ENCODE peak calls at places on chromosomes 6 and 20, in four cellular contexts. One of them, this sample, is unnamed.

GRCh38 chr6:34791164-34791841 is 580 bp upstream of the BLTP3A start:
- DNase-seq in T-helper 17 cell: peak; percentile 18
- DNase-seq in activated CD8-positive, alpha-beta memory T cell treated with anti-CD3 and anti-CD28 coated beads, Interleukin-2, amount 50 U/mL, for 48 hours: peak; percentile 77
- DNase-seq in HTR-8/SVneo: peak; percentile 57
- DNase-seq in this sample: no peak

GRCh38 chr6:132063204-132063603 is 112.0 kb upstream of the CCN2 start:
- DNase-seq in T-helper 17 cell: no peak
- DNase-seq in activated CD8-positive, alpha-beta memory T cell treated with anti-CD3 and anti-CD28 coated beads, Interleukin-2, amount 50 U/mL, for 48 hours: no peak
- DNase-seq in HTR-8/SVneo: no peak
- DNase-seq in this sample: no peak

GRCh38 chr6:26033132-26033941 is 53.9 kb upstream of the HFE start:
- DNase-seq in T-helper 17 cell: peak; percentile 46
- DNase-seq in activated CD8-positive, alpha-beta memory T cell treated with anti-CD3 and anti-CD28 coated beads, Interleukin-2, amount 50 U/mL, for 48 hours: peak; percentile 86
- DNase-seq in HTR-8/SVneo: peak; percentile 91
- DNase-seq in this sample: no peak

GRCh38 chr6:156658186-156658585 is 119.0 kb upstream of the ARID1B start:
- DNase-seq in T-helper 17 cell: no peak
- DNase-seq in activated CD8-positive, alpha-beta memory T cell treated with anti-CD3 and anti-CD28 coated beads, Interleukin-2, amount 50 U/mL, for 48 hours: no peak
- DNase-seq in HTR-8/SVneo: no peak
- DNase-seq in this sample: no peak

GRCh38 chr6:4880373-4880762 is 104.2 kb downstream of the CDYL start:
- DNase-seq in T-helper 17 cell: no peak
- DNase-seq in activated CD8-positive, alpha-beta memory T cell treated with anti-CD3 and anti-CD28 coated beads, Interleukin-2, amount 50 U/mL, for 48 hours: no peak
- DNase-seq in HTR-8/SVneo: no peak
- DNase-seq in this sample: no peak

GRCh38 chr6:167979436-167980090 is 17.9 kb upstream of the KIF25 start:
- DNase-seq in T-helper 17 cell: no peak
- DNase-seq in activated CD8-positive, alpha-beta memory T cell treated with anti-CD3 and anti-CD28 coated beads, Interleukin-2, amount 50 U/mL, for 48 hours: no peak
- DNase-seq in HTR-8/SVneo: no peak
- DNase-seq in this sample: no peak

GRCh38 chr6:34531580-34532201 is 24.4 kb downstream of the SPDEF start:
- DNase-seq in T-helper 17 cell: peak; percentile 33
- DNase-seq in activated CD8-positive, alpha-beta memory T cell treated with anti-CD3 and anti-CD28 coated beads, Interleukin-2, amount 50 U/mL, for 48 hours: no peak
- DNase-seq in HTR-8/SVneo: no peak
- DNase-seq in this sample: no peak

GRCh38 chr6:167575201-167575696 is 250.4 kb downstream of the TTLL2 start:
- DNase-seq in T-helper 17 cell: no peak
- DNase-seq in activated CD8-positive, alpha-beta memory T cell treated with anti-CD3 and anti-CD28 coated beads, Interleukin-2, amount 50 U/mL, for 48 hours: no peak
- DNase-seq in HTR-8/SVneo: no peak
- DNase-seq in this sample: peak; percentile 71

GRCh38 chr6:90294614-90294988 is 2.0 kb downstream of the BACH2 start:
- DNase-seq in T-helper 17 cell: no peak
- DNase-seq in activated CD8-positive, alpha-beta memory T cell treated with anti-CD3 and anti-CD28 coated beads, Interleukin-2, amount 50 U/mL, for 48 hours: peak; percentile 74
- DNase-seq in HTR-8/SVneo: no peak
- DNase-seq in this sample: no peak

GRCh38 chr20:43949741-43950618 is 35.3 kb downstream of the TOX2 start:
- DNase-seq in T-helper 17 cell: peak; percentile 59
- DNase-seq in activated CD8-positive, alpha-beta memory T cell treated with anti-CD3 and anti-CD28 coated beads, Interleukin-2, amount 50 U/mL, for 48 hours: peak; percentile 82
- DNase-seq in HTR-8/SVneo: no peak
- DNase-seq in this sample: no peak

GRCh38 chr20:1369970-1370369 is 22.9 kb downstream of the FKBP1A start:
- DNase-seq in T-helper 17 cell: no peak
- DNase-seq in activated CD8-positive, alpha-beta memory T cell treated with anti-CD3 and anti-CD28 coated beads, Interleukin-2, amount 50 U/mL, for 48 hours: no peak
- DNase-seq in HTR-8/SVneo: no peak
- DNase-seq in this sample: no peak

GRCh38 chr6:162119349-162119748 is 608.2 kb downstream of the PRKN start:
- DNase-seq in T-helper 17 cell: no peak
- DNase-seq in activated CD8-positive, alpha-beta memory T cell treated with anti-CD3 and anti-CD28 coated beads, Interleukin-2, amount 50 U/mL, for 48 hours: no peak
- DNase-seq in HTR-8/SVneo: no peak
- DNase-seq in this sample: no peak

GRCh38 chr20:9287826-9288225 is 218.9 kb downstream of the PLCB4 start:
- DNase-seq in T-helper 17 cell: no peak
- DNase-seq in activated CD8-positive, alpha-beta memory T cell treated with anti-CD3 and anti-CD28 coated beads, Interleukin-2, amount 50 U/mL, for 48 hours: no peak
- DNase-seq in HTR-8/SVneo: no peak
- DNase-seq in this sample: no peak

GRCh38 chr6:10558575-10558974 is 37.4 kb downstream of the GCNT2 start:
- DNase-seq in T-helper 17 cell: no peak
- DNase-seq in activated CD8-positive, alpha-beta memory T cell treated with anti-CD3 and anti-CD28 coated beads, Interleukin-2, amount 50 U/mL, for 48 hours: no peak
- DNase-seq in HTR-8/SVneo: no peak
- DNase-seq in this sample: no peak

GRCh38 chr20:15895126-15895525 is 678.1 kb downstream of the KIF16B start:
- DNase-seq in T-helper 17 cell: no peak
- DNase-seq in activated CD8-positive, alpha-beta memory T cell treated with anti-CD3 and anti-CD28 coated beads, Interleukin-2, amount 50 U/mL, for 48 hours: no peak
- DNase-seq in HTR-8/SVneo: no peak
- DNase-seq in this sample: no peak

GRCh38 chr20:24991897-24992419 is 593 bp downstream of the APMAP start:
- DNase-seq in T-helper 17 cell: no peak
- DNase-seq in activated CD8-positive, alpha-beta memory T cell treated with anti-CD3 and anti-CD28 coated beads, Interleukin-2, amount 50 U/mL, for 48 hours: peak; percentile 65
- DNase-seq in HTR-8/SVneo: peak; percentile 17
- DNase-seq in this sample: no peak

GRCh38 chr20:60057866-60058807 is 99.9 kb downstream of the CDH26 start:
- DNase-seq in T-helper 17 cell: no peak
- DNase-seq in activated CD8-positive, alpha-beta memory T cell treated with anti-CD3 and anti-CD28 coated beads, Interleukin-2, amount 50 U/mL, for 48 hours: peak; percentile 62
- DNase-seq in HTR-8/SVneo: no peak
- DNase-seq in this sample: peak; percentile 82

GRCh38 chr6:137486388-137486787 is 7.8 kb downstream of the OLIG3 start:
- DNase-seq in T-helper 17 cell: no peak
- DNase-seq in activated CD8-positive, alpha-beta memory T cell treated with anti-CD3 and anti-CD28 coated beads, Interleukin-2, amount 50 U/mL, for 48 hours: no peak
- DNase-seq in HTR-8/SVneo: no peak
- DNase-seq in this sample: no peak

GRCh38 chr6:41591859-41592502 is 45.8 kb downstream of the FOXP4 start:
- DNase-seq in T-helper 17 cell: peak; percentile 61
- DNase-seq in activated CD8-positive, alpha-beta memory T cell treated with anti-CD3 and anti-CD28 coated beads, Interleukin-2, amount 50 U/mL, for 48 hours: peak; percentile 92
- DNase-seq in HTR-8/SVneo: peak; percentile 87
- DNase-seq in this sample: peak; percentile 90

GRCh38 chr20:40390654-40391053 is 298.4 kb downstream of the MAFB start:
- DNase-seq in T-helper 17 cell: no peak
- DNase-seq in activated CD8-positive, alpha-beta memory T cell treated with anti-CD3 and anti-CD28 coated beads, Interleukin-2, amount 50 U/mL, for 48 hours: no peak
- DNase-seq in HTR-8/SVneo: no peak
- DNase-seq in this sample: no peak

GRCh38 chr20:48818481-48818987 is 9.3 kb downstream of the PREX1 start:
- DNase-seq in T-helper 17 cell: no peak
- DNase-seq in activated CD8-positive, alpha-beta memory T cell treated with anti-CD3 and anti-CD28 coated beads, Interleukin-2, amount 50 U/mL, for 48 hours: no peak
- DNase-seq in HTR-8/SVneo: no peak
- DNase-seq in this sample: no peak

GRCh38 chr6:167113935-167114910 is 8.7 kb upstream of the CCR6 start:
- DNase-seq in T-helper 17 cell: peak; percentile 84
- DNase-seq in activated CD8-positive, alpha-beta memory T cell treated with anti-CD3 and anti-CD28 coated beads, Interleukin-2, amount 50 U/mL, for 48 hours: no peak
- DNase-seq in HTR-8/SVneo: no peak
- DNase-seq in this sample: no peak

GRCh38 chr20:62935968-62936585 is 1.9 kb upstream of the GID8 start:
- DNase-seq in T-helper 17 cell: no peak
- DNase-seq in activated CD8-positive, alpha-beta memory T cell treated with anti-CD3 and anti-CD28 coated beads, Interleukin-2, amount 50 U/mL, for 48 hours: no peak
- DNase-seq in HTR-8/SVneo: no peak
- DNase-seq in this sample: no peak

GRCh38 chr6:42523158-42523814 is 40.5 kb upstream of the UBR2 start:
- DNase-seq in T-helper 17 cell: no peak
- DNase-seq in activated CD8-positive, alpha-beta memory T cell treated with anti-CD3 and anti-CD28 coated beads, Interleukin-2, amount 50 U/mL, for 48 hours: no peak
- DNase-seq in HTR-8/SVneo: no peak
- DNase-seq in this sample: no peak

GRCh38 chr20:9485614-9486325 is 28.6 kb upstream of the LAMP5 start:
- DNase-seq in T-helper 17 cell: no peak
- DNase-seq in activated CD8-positive, alpha-beta memory T cell treated with anti-CD3 and anti-CD28 coated beads, Interleukin-2, amount 50 U/mL, for 48 hours: no peak
- DNase-seq in HTR-8/SVneo: no peak
- DNase-seq in this sample: no peak

GRCh38 chr6:42978487-42978792 is 541 bp downstream of the PEX6 start:
- DNase-seq in T-helper 17 cell: no peak
- DNase-seq in activated CD8-positive, alpha-beta memory T cell treated with anti-CD3 and anti-CD28 coated beads, Interleukin-2, amount 50 U/mL, for 48 hours: peak; percentile 66
- DNase-seq in HTR-8/SVneo: no peak
- DNase-seq in this sample: peak; percentile 87

GRCh38 chr20:8076505-8077498 is 55.3 kb upstream of the PLCB1 start:
- DNase-seq in T-helper 17 cell: no peak
- DNase-seq in activated CD8-positive, alpha-beta memory T cell treated with anti-CD3 and anti-CD28 coated beads, Interleukin-2, amount 50 U/mL, for 48 hours: no peak
- DNase-seq in HTR-8/SVneo: no peak
- DNase-seq in this sample: no peak

GRCh38 chr6:43770417-43771209 is 602 bp downstream of the VEGFA start:
- DNase-seq in T-helper 17 cell: no peak
- DNase-seq in activated CD8-positive, alpha-beta memory T cell treated with anti-CD3 and anti-CD28 coated beads, Interleukin-2, amount 50 U/mL, for 48 hours: peak; percentile 69
- DNase-seq in HTR-8/SVneo: no peak
- DNase-seq in this sample: no peak

GRCh38 chr6:6008648-6009421 is 2.1 kb upstream of the NRN1 start:
- DNase-seq in T-helper 17 cell: no peak
- DNase-seq in activated CD8-positive, alpha-beta memory T cell treated with anti-CD3 and anti-CD28 coated beads, Interleukin-2, amount 50 U/mL, for 48 hours: peak; percentile 83
- DNase-seq in HTR-8/SVneo: no peak
- DNase-seq in this sample: no peak

GRCh38 chr6:7047966-7048365 is 59.8 kb upstream of the RREB1 start:
- DNase-seq in T-helper 17 cell: no peak
- DNase-seq in activated CD8-positive, alpha-beta memory T cell treated with anti-CD3 and anti-CD28 coated beads, Interleukin-2, amount 50 U/mL, for 48 hours: no peak
- DNase-seq in HTR-8/SVneo: no peak
- DNase-seq in this sample: no peak

GRCh38 chr20:17721802-17722486 is 22.2 kb downstream of the BANF2 start:
- DNase-seq in T-helper 17 cell: no peak
- DNase-seq in activated CD8-positive, alpha-beta memory T cell treated with anti-CD3 and anti-CD28 coated beads, Interleukin-2, amount 50 U/mL, for 48 hours: no peak
- DNase-seq in HTR-8/SVneo: no peak
- DNase-seq in this sample: no peak

GRCh38 chr20:9311132-9311531 is 203.3 kb upstream of the LAMP5 start:
- DNase-seq in T-helper 17 cell: no peak
- DNase-seq in activated CD8-positive, alpha-beta memory T cell treated with anti-CD3 and anti-CD28 coated beads, Interleukin-2, amount 50 U/mL, for 48 hours: no peak
- DNase-seq in HTR-8/SVneo: no peak
- DNase-seq in this sample: no peak

GRCh38 chr6:27668442-27669275 is 195.8 kb upstream of the ZNF184 start:
- DNase-seq in T-helper 17 cell: no peak
- DNase-seq in activated CD8-positive, alpha-beta memory T cell treated with anti-CD3 and anti-CD28 coated beads, Interleukin-2, amount 50 U/mL, for 48 hours: peak; percentile 95
- DNase-seq in HTR-8/SVneo: no peak
- DNase-seq in this sample: no peak

GRCh38 chr20:47225458-47225857 is 131.0 kb downstream of the ZMYND8 start:
- DNase-seq in T-helper 17 cell: no peak
- DNase-seq in activated CD8-positive, alpha-beta memory T cell treated with anti-CD3 and anti-CD28 coated beads, Interleukin-2, amount 50 U/mL, for 48 hours: no peak
- DNase-seq in HTR-8/SVneo: no peak
- DNase-seq in this sample: no peak